ENCODE peak calls at places on chromosomes 6 and 20, in four cellular contexts. R, S, B and J are unnamed samples. For H3K9me3, the result is how much of the 10 kb centered on the place peaks cover.

GRCh38 chr6:142943746-142944125 is 1.2 kb downstream of the HIVEP2 start:
- DNase-seq in B (no peak), R (peak), S (peak), J (no peak)

GRCh38 chr6:34986845-34987246 is 97.8 kb downstream of the ANKS1A start:
- DNase-seq in R (peak), S (peak), B (no peak), J (peak)

GRCh38 chr20:58235010-58235409 is 6.6 kb upstream of the ANKRD60 start:
- DNase-seq in B (no peak), R (no peak), S (no peak), J (no peak)

GRCh38 chr6:41055149-41055548 is 2.1 kb downstream of the APOBEC2 start:
- DNase-seq in R (peak), B (no peak), S (no peak), J (no peak)

GRCh38 chr20:11459090-11459877 is 458.4 kb upstream of the BTBD3 start:
- DNase-seq in S (no peak), B (no peak), R (no peak), J (no peak)

GRCh38 chr6:108850669-108851467 is 2.6 kb downstream of the ARMC2 start:
- DNase-seq in R (no peak), B (no peak), S (no peak), J (peak)

GRCh38 chr20:47922280-47922675 is 137.0 kb upstream of the SULF2 start:
- DNase-seq in R (no peak), B (no peak), S (no peak), J (no peak)

GRCh38 chr20:34250005-34250404 is 8.8 kb downstream of the ASIP start:
- DNase-seq in S (no peak), B (no peak), R (no peak), J (no peak)

GRCh38 chr6:13846841-13847240 is 32.5 kb upstream of the MCUR1 start:
- DNase-seq in R (no peak), B (peak), S (no peak), J (no peak)

GRCh38 chr20:23138682-23139081 is 52.6 kb upstream of the CD93 start:
- DNase-seq in S (no peak), R (no peak), B (no peak), J (no peak)

GRCh38 chr6:132797975-132798819 is at the start of gene SLC18B1:
- DNase-seq in B (peak), S (peak), R (peak), J (peak)

GRCh38 chr20:39010496-39010895 is 48.4 kb downstream of the DHX35 start:
- DNase-seq in R (no peak), S (no peak), B (no peak), J (no peak)

GRCh38 chr20:53990768-53991472 is 79.5 kb downstream of the BCAS1 start:
- DNase-seq in R (no peak), B (no peak), S (no peak), J (no peak)

GRCh38 chr6:25122001-25122400 is 157.2 kb upstream of the CARMIL1 start:
- DNase-seq in R (no peak), B (no peak), S (no peak), J (no peak)

GRCh38 chr6:106974999-106975698 is 620 bp upstream of the CD24 start:
- DNase-seq in R (peak), S (peak), B (no peak), J (peak)

DNA sequence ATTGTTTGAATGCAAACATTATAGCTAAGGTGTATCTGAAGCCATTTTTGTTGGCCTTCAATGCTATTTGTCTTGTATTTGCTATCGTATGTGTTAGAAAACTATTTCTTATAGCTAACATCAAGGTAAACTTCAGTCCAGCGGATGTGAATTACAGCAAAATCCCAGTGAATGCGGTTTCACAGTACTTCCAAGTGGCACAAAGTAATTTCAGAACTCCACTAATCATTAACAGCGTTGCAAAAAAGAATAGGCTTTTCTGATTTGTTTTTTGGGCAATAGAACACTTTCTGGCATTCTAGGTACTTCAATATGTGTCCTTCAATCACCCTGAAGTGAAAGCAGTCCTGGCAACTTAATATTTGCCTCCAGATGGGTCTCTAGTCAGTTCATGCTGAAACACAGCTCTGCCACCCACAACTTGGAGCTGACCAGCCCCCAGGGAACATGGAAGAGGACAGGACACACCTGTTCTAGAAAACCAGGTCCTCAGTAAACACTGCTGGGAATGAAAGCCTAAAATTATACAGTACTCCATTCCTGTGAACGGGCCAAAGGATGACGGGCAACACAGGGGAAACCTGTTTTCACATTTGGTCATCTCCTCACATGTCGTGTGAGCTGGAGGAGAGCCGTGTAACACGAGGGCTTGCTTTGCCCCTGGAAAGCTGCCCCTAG is 9.7 kb upstream of the MRPS10 start:
- DNase-seq in S (no peak), R (no peak), B (no peak), J (no peak)
- H3K4me3 ChIP-seq in S (no peak), R (no peak), B (no peak), J (no peak)

DNA sequence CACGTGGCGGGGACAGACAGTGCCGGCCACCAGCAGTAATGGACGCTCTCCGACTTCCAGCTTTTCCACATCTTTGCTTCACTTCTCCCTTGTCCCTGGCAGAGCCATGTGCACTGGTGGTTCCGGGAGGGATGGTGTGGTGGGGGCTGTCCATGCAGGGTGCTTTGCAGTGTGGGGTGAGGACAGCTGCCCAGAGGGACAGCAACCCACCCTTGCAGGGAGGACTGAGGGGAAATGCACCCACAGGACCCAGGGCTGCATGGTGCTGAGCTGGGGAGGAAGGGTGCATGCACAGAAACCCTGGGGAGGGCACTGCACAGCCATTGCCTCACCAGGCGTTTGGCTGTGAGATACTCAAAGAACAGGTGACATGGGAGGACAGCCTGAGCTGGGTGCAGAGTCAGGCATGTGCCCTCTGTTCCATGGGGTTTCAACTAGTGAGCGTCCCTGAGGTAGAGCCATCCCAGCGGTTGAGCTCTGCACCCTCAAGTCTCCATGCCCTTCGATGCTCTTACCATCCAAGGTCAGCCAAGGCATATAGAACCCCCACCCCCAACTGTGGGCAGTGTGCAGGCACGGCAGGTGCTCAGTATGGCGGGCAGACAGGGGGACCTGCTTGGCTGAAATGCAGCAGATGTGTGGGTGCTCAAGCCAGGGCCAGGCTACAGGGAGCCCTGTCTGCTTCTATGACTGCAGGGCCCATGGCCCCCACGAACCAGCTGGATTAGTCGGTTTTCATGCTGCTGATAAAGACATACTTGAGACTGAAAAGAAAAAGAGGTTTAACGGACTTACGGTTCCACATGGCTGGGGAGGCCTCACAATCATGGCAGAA is 239.7 kb downstream of the TTLL2 start:
- DNase-seq in S (no peak), R (no peak), B (peak), J (no peak)
- H3K9me3 ChIP-seq in S (under half), R (under half), B (under half), J (under half)

GRCh38 chr20:41249371-41249770 is 68.2 kb downstream of the ZHX3 start:
- DNase-seq in S (peak), R (no peak), B (no peak), J (no peak)

GRCh38 chr20:41248371-41249024 is 69.0 kb downstream of the ZHX3 start:
- DNase-seq in R (peak), B (no peak), S (no peak), J (no peak)

GRCh38 chr20:41245086-41245707 is 72.3 kb downstream of the ZHX3 start:
- DNase-seq in B (no peak), R (no peak), S (no peak), J (no peak)

GRCh38 chr20:41247523-41248370 is 69.8 kb downstream of the ZHX3 start:
- DNase-seq in S (no peak), B (no peak), R (no peak), J (no peak)

GRCh38 chr20:41249781-41250281 is 67.7 kb downstream of the ZHX3 start:
- DNase-seq in R (peak), S (no peak), B (no peak), J (no peak)
- H3K4me3 ChIP-seq in R (no peak), S (no peak), B (no peak), J (no peak)

GRCh38 chr20:30484749-30485070 is 772.8 kb upstream of the DEFB115 start:
- DNase-seq in B (no peak), R (no peak), S (no peak), J (no peak)
- H3K9me3 ChIP-seq in B (under half), R (under half), S (under half), J (under half)

DNA sequence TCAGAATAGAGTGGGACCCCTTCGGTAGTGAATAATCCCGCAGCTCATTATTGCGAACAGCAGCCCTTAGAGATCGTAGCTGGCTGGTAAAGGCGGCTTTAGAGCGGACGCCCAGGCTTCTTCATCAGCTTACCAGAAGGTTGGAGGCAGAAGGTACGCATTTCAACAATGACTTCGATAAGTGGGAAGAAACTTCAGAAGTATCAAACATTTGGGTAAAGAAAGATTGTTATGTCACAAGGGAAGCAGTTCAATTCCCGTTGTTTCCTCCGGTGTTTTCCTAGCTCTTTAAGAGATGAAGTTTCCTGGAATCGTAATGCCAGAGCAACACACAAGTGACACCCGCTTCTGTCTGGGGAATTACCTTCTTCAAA is 119.2 kb upstream of the ZNF184 start:
- DNase-seq in S (no peak), R (no peak), B (no peak), J (no peak)
- H3K4me3 ChIP-seq in S (no peak), R (no peak), B (no peak), J (no peak)

GRCh38 chr6:155340464-155341129 is 26.3 kb upstream of the TFB1M start:
- DNase-seq in R (no peak), S (no peak), B (no peak), J (no peak)
- H3K9me3 ChIP-seq in R (under half), S (under half), B (under half), J (under half)

DNA sequence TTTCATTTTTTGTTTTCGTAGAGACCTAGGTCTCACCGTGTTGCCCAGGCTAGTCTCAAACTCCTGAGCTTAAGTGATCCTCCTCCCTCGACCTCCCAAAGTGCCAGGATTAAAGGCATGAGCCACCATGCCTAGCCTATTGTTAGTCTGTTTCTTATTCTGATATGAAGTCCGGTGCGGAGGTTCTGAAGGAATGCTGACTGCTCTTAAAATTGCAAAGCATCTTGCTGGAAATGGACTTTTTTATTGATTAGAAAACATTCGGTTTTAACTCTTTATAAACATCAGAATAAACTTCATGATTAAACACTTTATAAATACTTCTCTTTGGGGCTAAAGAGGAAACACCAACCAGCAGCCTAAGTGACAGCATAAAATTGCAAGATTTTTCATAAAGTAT is 3.2 kb downstream of the TNFAIP3 start:
- DNase-seq in S (no peak), R (no peak), B (no peak), J (no peak)
- H3K4me3 ChIP-seq in S (no peak), R (peak), B (peak), J (no peak)

GRCh38 chr6:125206389-125206788 is 52.8 kb downstream of the TPD52L1 start:
- DNase-seq in B (no peak), S (no peak), R (no peak), J (no peak)

GRCh38 chr6:125208625-125209249 is 55.2 kb downstream of the TPD52L1 start:
- DNase-seq in S (no peak), B (no peak), R (no peak), J (no peak)

GRCh38 chr6:125207956-125208355 is 54.4 kb downstream of the TPD52L1 start:
- DNase-seq in B (no peak), R (no peak), S (no peak), J (no peak)

GRCh38 chr6:125203395-125203794 is 49.8 kb downstream of the TPD52L1 start:
- DNase-seq in B (no peak), S (no peak), R (no peak), J (no peak)

GRCh38 chr6:125205931-125206330 is 52.4 kb downstream of the TPD52L1 start:
- DNase-seq in B (no peak), R (no peak), S (no peak), J (no peak)
- H3K9me3 ChIP-seq in B (under half), R (under half), S (under half), J (under half)

DNA sequence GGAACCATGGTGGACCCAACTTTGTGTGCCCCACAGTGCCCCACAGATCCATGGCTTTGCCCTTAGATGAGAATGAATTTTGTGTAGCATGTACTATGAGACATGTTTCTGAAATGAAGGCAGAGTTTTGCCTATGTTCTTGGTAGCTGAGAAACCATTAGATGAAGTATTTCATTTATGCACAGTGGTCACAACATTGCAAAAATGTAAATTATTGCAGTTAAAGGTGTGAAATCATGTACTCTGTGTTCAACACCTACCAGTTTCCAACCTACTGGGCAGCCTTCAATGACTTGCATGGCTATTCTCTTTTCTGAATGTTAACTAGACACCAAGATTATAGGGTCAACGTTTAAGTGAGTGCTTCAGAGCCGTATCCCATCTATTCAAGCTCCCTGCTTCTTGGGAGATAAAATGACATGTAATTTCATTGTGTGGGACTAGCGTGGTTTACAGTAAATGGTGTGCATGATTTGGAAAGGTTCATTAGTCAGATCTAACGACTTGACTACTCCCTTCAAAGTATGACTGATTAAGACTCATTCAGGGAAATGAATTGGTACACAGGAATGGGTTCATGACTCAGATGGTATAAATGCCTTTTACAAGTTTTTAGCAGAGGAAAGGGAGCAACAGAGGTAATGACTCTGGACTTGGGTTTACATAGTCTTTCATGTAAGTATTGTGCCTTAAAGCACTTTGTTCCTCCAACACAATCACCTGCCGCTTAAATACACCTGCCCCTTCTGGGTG is 106.1 kb upstream of the AKIRIN2 start:
- DNase-seq in R (no peak), B (no peak), S (no peak), J (no peak)
- H3K4me3 ChIP-seq in R (no peak), B (no peak), S (no peak), J (no peak)

GRCh38 chr20:63963784-63964301 is 5.9 kb downstream of the ZNF512B start:
- DNase-seq in S (no peak), B (no peak), R (no peak), J (no peak)
- H3K9me3 ChIP-seq in S (under half), B (under half), R (under half), J (under half)